ENCODE peak calls at places on chromosomes 6 and 20, in six cellular contexts. N, B, E, Y, O and J are unnamed samples.

GRCh38 chr20:7866279-7866678 is 74.0 kb downstream of the HAO1 start:
- DNase-seq in N (no peak), B (no peak), E (no peak), Y (peak), O (no peak), J (no peak)

GRCh38 chr6:10369896-10370295 is 45.0 kb downstream of the TFAP2A start:
- DNase-seq in N (no peak), B (no peak), E (no peak), Y (no peak), O (no peak), J (no peak)

GRCh38 chr6:125030969-125031368 is 68.7 kb downstream of the RNF217 start:
- DNase-seq in N (no peak), B (no peak), E (no peak), Y (no peak), O (no peak), J (no peak)

GRCh38 chr6:56279346-56280080 is 32.1 kb upstream of the COL21A1 start:
- DNase-seq in N (no peak), B (no peak), E (no peak), Y (no peak), O (no peak), J (no peak)

GRCh38 chr6:148747493-148748160 is 797 bp downstream of the UST start:
- DNase-seq in N (peak), B (peak), E (peak), Y (peak), O (no peak), J (peak)

GRCh38 chr6:62891065-62891647 is 320.1 kb upstream of the FKBP1C start:
- DNase-seq in N (peak), B (no peak), E (no peak), Y (no peak), O (no peak), J (no peak)

GRCh38 chr6:21587182-21587924 is 6.2 kb upstream of the SOX4 start:
- DNase-seq in N (peak), B (peak), E (peak), Y (peak), O (no peak), J (peak)

GRCh38 chr6:129957941-129958898 is 60.2 kb upstream of the L3MBTL3 start:
- DNase-seq in N (no peak), B (no peak), E (no peak), Y (no peak), O (no peak), J (no peak)

GRCh38 chr6:36959555-36960250 is 5.2 kb downstream of the PI16 start:
- DNase-seq in N (no peak), B (no peak), E (no peak), Y (no peak), O (peak), J (no peak)

GRCh38 chr20:14334306-14334930 is 3.0 kb downstream of the FLRT3 start:
- DNase-seq in N (peak), B (no peak), E (no peak), Y (no peak), O (no peak), J (no peak)

GRCh38 chr20:48910360-48910781 is 11.1 kb upstream of the ARFGEF2 start:
- DNase-seq in N (no peak), B (peak), E (no peak), Y (peak), O (no peak), J (no peak)

GRCh38 chr6:160000280-160000704 is 31.4 kb downstream of the IGF2R start:
- DNase-seq in N (no peak), B (no peak), E (no peak), Y (no peak), O (no peak), J (no peak)

GRCh38 chr6:119142051-119142450 is 63.6 kb upstream of the FAM184A start:
- DNase-seq in N (no peak), B (no peak), E (peak), Y (no peak), O (no peak), J (no peak)

GRCh38 chr6:7391244-7391643 is 1.6 kb downstream of the RIOK1 start:
- DNase-seq in N (no peak), B (no peak), E (no peak), Y (no peak), O (no peak), J (no peak)

GRCh38 chr6:26054937-26055669 is 32.1 kb upstream of the HFE start:
- DNase-seq in N (peak), B (peak), E (peak), Y (peak), O (no peak), J (peak)

GRCh38 chr6:155171109-155171746 is 92.6 kb upstream of the CLDN20 start:
- DNase-seq in N (no peak), B (peak), E (peak), Y (no peak), O (no peak), J (peak)

GRCh38 chr6:15479761-15480160 is 183.1 kb downstream of the DTNBP1 start:
- DNase-seq in N (no peak), B (no peak), E (no peak), Y (no peak), O (no peak), J (no peak)

GRCh38 chr6:97240222-97240621 is 42.8 kb downstream of the MMS22L start:
- DNase-seq in N (no peak), B (no peak), E (no peak), Y (no peak), O (no peak), J (no peak)

GRCh38 chr6:37516076-37516919 is 16.6 kb upstream of the CCDC167 start:
- DNase-seq in N (no peak), B (no peak), E (no peak), Y (no peak), O (no peak), J (peak)

GRCh38 chr6:44837741-44838140 is 450.2 kb downstream of the CDC5L start:
- DNase-seq in N (no peak), B (no peak), E (no peak), Y (no peak), O (no peak), J (no peak)

GRCh38 chr6:209432-210103 is 82.7 kb upstream of the DUSP22 start:
- DNase-seq in N (no peak), B (no peak), E (no peak), Y (no peak), O (no peak), J (no peak)

GRCh38 chr20:24912397-24913075 is 36.5 kb upstream of the CST7 start:
- DNase-seq in N (no peak), B (peak), E (peak), Y (no peak), O (peak), J (no peak)

GRCh38 chr6:167799033-167799933 is 27.4 kb upstream of the AFDN start:
- DNase-seq in N (no peak), B (no peak), E (peak), Y (no peak), O (no peak), J (no peak)

GRCh38 chr20:2874456-2874855 is 1.2 kb downstream of the PTPRA start:
- DNase-seq in N (no peak), B (no peak), E (no peak), Y (no peak), O (no peak), J (no peak)

GRCh38 chr6:53796451-53796780 is 1.6 kb downstream of the LRRC1 start:
- DNase-seq in N (no peak), B (no peak), E (no peak), Y (no peak), O (no peak), J (peak)

GRCh38 chr20:10848810-10849370 is 175.1 kb upstream of the JAG1 start:
- DNase-seq in N (no peak), B (no peak), E (no peak), Y (no peak), O (no peak), J (peak)

GRCh38 chr20:44402391-44403193 is 47.1 kb downstream of the HNF4A start:
- DNase-seq in N (no peak), B (no peak), E (no peak), Y (no peak), O (peak), J (no peak)

GRCh38 chr6:32220021-32220420 is 3.8 kb downstream of the NOTCH4 start:
- DNase-seq in N (no peak), B (no peak), E (no peak), Y (no peak), O (peak), J (no peak)

GRCh38 chr20:31922181-31922580 is 29.7 kb downstream of the PDRG1 start:
- DNase-seq in N (no peak), B (peak), E (no peak), Y (peak), O (no peak), J (no peak)

GRCh38 chr6:139187489-139187888 is 52.6 kb downstream of the HECA start:
- DNase-seq in N (no peak), B (no peak), E (no peak), Y (no peak), O (no peak), J (no peak)

GRCh38 chr6:89965441-89966249 is 71.4 kb downstream of the GJA10 start:
- DNase-seq in N (no peak), B (no peak), E (no peak), Y (no peak), O (no peak), J (no peak)

GRCh38 chr6:153698001-153698400 is 341.0 kb upstream of the OPRM1 start:
- DNase-seq in N (no peak), B (no peak), E (no peak), Y (no peak), O (no peak), J (no peak)

GRCh38 chr6:134819236-134819635 is 130.7 kb downstream of the ALDH8A1 start:
- DNase-seq in N (no peak), B (no peak), E (no peak), Y (no peak), O (no peak), J (no peak)

GRCh38 chr20:24990810-24991252 is 1.7 kb downstream of the APMAP start:
- DNase-seq in N (no peak), B (no peak), E (peak), Y (peak), O (no peak), J (peak)

GRCh38 chr20:42567409-42567808 is 622.3 kb downstream of the PTPRT start:
- DNase-seq in N (no peak), B (no peak), E (no peak), Y (no peak), O (no peak), J (no peak)

GRCh38 chr6:45105170-45105820 is 222.8 kb upstream of the RUNX2 start:
- DNase-seq in N (no peak), B (no peak), E (no peak), Y (no peak), O (no peak), J (no peak)

GRCh38 chr20:19376451-19376971 is 164.1 kb downstream of the SLC24A3 start:
- DNase-seq in N (no peak), B (no peak), E (no peak), Y (no peak), O (no peak), J (no peak)

GRCh38 chr20:10376271-10377075 is 57.5 kb downstream of the MKKS start:
- DNase-seq in N (no peak), B (no peak), E (no peak), Y (no peak), O (no peak), J (peak)

GRCh38 chr20:32562495-32562911 is 22.6 kb downstream of the NOL4L start:
- DNase-seq in N (no peak), B (no peak), E (no peak), Y (no peak), O (no peak), J (no peak)